ENCODE peak calls at places on chromosomes 6 and 20, in ten cellular contexts. Z, U, F, S, V, P, N, A, X and Y are unnamed samples. For H3K4me1, the result is how much of the 10 kb centered on the place peaks cover.

GRCh38 chr6:31871068-31871659 is 7.6 kb downstream of the SLC44A4 start:
- DNase-seq in V (no peak), S (no peak), X (no peak), A (no peak), P (no peak), F (peak), Z (no peak), N (no peak), U (no peak), Y (no peak)

GRCh38 chr6:147390909-147391536 is 117.5 kb upstream of the SAMD5 start:
- DNase-seq in A (peak), S (peak), V (no peak), X (no peak), Z (no peak), N (no peak), U (no peak), F (peak), P (peak), Y (no peak)

GRCh38 chr6:145813285-145814034 is 1.1 kb downstream of the FBXO30 start:
- DNase-seq in A (peak), Z (no peak), P (peak), N (no peak), V (no peak), S (no peak), F (peak), U (no peak), X (no peak), Y (no peak)

GRCh38 chr6:47008397-47008763 is 33.8 kb downstream of the ADGRF1 start:
- DNase-seq in P (no peak), A (no peak), N (no peak), S (no peak), U (no peak), F (no peak), V (no peak), Z (no peak), X (no peak), Y (no peak)

GRCh38 chr20:25739615-25740320 is 43.1 kb upstream of the ZNF337 start:
- DNase-seq in F (peak), V (no peak), P (no peak), X (no peak), Z (no peak), S (no peak), U (no peak), A (no peak), N (no peak), Y (no peak)

GRCh38 chr6:37029249-37029959 is 23.9 kb downstream of the FGD2 start:
- DNase-seq in N (no peak), F (peak), A (peak), S (peak), P (peak), V (peak), Z (peak), X (no peak), U (peak), Y (peak)

GRCh38 chr6:39428152-39428551 is 105.7 kb upstream of the KCNK16 start:
- DNase-seq in X (no peak), S (no peak), U (no peak), N (no peak), F (no peak), A (no peak), Z (no peak), P (no peak), V (no peak), Y (no peak)

GRCh38 chr6:57328074-57328473 is 10.6 kb downstream of the PRIM2 start:
- DNase-seq in A (no peak), P (no peak), X (no peak), S (no peak), Z (no peak), N (no peak), U (no peak), F (no peak), V (no peak), Y (no peak)

GRCh38 chr20:36881331-36881730 is 5.4 kb downstream of the TLDC2 start:
- DNase-seq in Z (no peak), N (no peak), S (no peak), A (no peak), V (no peak), U (no peak), X (no peak), F (no peak), P (no peak), Y (no peak)

GRCh38 chr6:53771780-53772624 is 22.8 kb upstream of the LRRC1 start:
- DNase-seq in A (no peak), F (peak), U (no peak), Z (no peak), V (no peak), N (no peak), X (no peak), S (no peak), P (no peak), Y (no peak)

GRCh38 chr20:45470262-45470931 is 844 bp downstream of the WFDC2 start:
- DNase-seq in F (no peak), P (no peak), U (peak), A (no peak), N (peak), X (no peak), V (no peak), S (no peak), Z (peak), Y (no peak)

GRCh38 chr6:108760158-108761050 is 87.8 kb upstream of the ARMC2 start:
- DNase-seq in U (no peak), V (peak), F (peak), S (no peak), A (no peak), N (no peak), X (no peak), P (no peak), Z (no peak), Y (no peak)

GRCh38 chr6:45965007-45965406 is 50.7 kb downstream of the CLIC5 start:
- DNase-seq in F (no peak), N (no peak), X (no peak), U (no peak), P (no peak), S (no peak), Z (no peak), A (no peak), V (no peak), Y (no peak)

GRCh38 chr6:25173951-25174474 is 105.2 kb upstream of the CARMIL1 start:
- DNase-seq in F (peak), S (peak), P (peak), V (no peak), Z (no peak), X (no peak), U (no peak), A (no peak), N (no peak), Y (no peak)

GRCh38 chr6:113299526-113299925 is 557.6 kb upstream of the MARCKS start:
- DNase-seq in P (no peak), U (no peak), S (no peak), Z (no peak), A (no peak), X (no peak), N (no peak), F (peak), V (no peak), Y (no peak)

GRCh38 chr6:90078513-90079289 is 184.4 kb downstream of the GJA10 start:
- DNase-seq in S (no peak), P (no peak), N (no peak), F (no peak), U (no peak), X (no peak), V (no peak), Z (no peak), A (peak), Y (no peak)

GRCh38 chr6:152993431-152993830 is 9.1 kb downstream of the MTRF1L start:
- DNase-seq in S (peak), U (no peak), V (no peak), Z (no peak), A (peak), F (no peak), X (no peak), N (no peak), P (peak), Y (no peak)

GRCh38 chr20:63591786-63592355 is 17.8 kb upstream of the HELZ2 start:
- DNase-seq in P (no peak), Z (no peak), V (no peak), N (no peak), F (no peak), U (no peak), X (no peak), A (no peak), S (no peak), Y (no peak)

GRCh38 chr6:166004491-166005275 is 163.0 kb downstream of the TBXT start:
- DNase-seq in A (no peak), X (no peak), V (no peak), N (no peak), S (no peak), F (no peak), P (no peak), U (no peak), Z (no peak), Y (no peak)

GRCh38 chr20:56781108-56781739 is 152.1 kb downstream of the TFAP2C start:
- DNase-seq in N (no peak), F (no peak), P (no peak), X (no peak), S (no peak), Z (no peak), V (peak), A (no peak), U (no peak), Y (no peak)

GRCh38 chr20:23231561-23232218 is 118.9 kb upstream of the NXT1 start:
- DNase-seq in A (no peak), V (no peak), N (no peak), S (no peak), U (no peak), F (peak), Z (no peak), P (peak), X (no peak), Y (no peak)

DNA sequence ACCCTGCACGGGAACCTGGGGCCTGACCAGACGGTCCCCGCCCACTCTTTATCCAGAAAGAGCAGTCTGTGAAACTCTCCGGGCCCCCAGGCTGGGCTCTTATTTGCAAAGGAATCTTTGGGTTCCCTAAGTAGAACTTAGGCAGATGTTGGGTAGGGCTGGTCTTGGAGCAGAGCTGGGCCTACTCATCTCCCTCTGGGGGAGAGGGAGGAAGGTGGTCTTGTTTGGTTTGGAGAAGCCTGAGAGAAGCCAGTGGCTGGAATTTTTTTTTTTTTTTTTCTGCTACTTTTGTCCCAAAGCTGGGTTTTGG is 829 bp downstream of the PLCG1 start:
- DNase-seq in A (no peak), X (no peak), F (peak), V (no peak), N (no peak), S (no peak), P (peak), Z (no peak), U (no peak), Y (no peak)
- H3K4me1 ChIP-seq in A (half or more), X (under half), F (under half), V (under half), N (half or more), S (under half), P (half or more), Z (half or more), U (under half), Y (under half)

DNA sequence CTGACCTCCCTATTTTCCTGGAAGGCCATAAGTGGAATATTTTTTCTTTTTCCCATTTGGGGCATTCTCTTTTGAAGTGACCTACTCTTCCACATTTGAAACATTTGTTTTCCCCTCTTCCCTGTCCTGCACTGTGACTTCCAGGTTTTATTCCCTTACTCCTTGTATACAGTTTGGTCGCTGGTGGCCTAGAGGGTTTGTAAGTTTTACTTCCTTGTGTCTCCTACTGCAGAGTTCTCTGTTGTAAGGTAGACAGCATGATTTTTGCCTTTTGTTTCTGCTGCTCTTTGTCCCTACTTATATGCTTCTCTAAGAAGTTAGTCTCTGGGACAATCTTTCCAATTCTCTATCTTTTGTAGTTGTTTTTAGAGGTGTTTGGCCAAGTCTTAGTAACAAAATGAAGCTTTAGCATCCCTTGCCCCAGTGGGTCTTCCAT is 7.4 kb upstream of the ZNFX1 start:
- DNase-seq in U (no peak), F (no peak), V (peak), N (no peak), A (no peak), X (no peak), Z (no peak), S (no peak), P (no peak), Y (no peak)
- TF ChIP-seq POLR2A in U (no peak), F (no peak), V (no peak), N (no peak), A (peak), X (peak), Z (no peak), S (no peak), P (no peak), Y (no peak)

DNA sequence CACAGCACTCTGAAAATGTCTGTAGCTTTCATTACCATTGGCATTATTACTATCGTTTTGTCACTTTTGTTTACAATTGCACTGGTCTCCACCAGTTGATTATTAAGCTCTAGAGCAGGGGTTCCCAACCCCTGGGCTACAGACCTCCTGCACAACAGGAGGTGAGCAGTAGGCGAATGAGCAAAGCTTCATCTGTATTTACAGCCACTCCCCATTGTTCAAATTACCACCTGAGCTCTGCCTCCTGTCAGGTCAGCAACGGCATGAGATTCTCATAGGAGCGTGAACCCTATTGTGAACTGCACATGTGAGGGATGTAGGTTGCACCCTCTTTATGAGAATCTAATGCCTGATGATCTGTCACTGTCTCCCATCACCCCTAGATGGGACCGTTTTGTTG is 126.4 kb downstream of the ATXN1 start:
- DNase-seq in X (no peak), A (no peak), N (no peak), F (no peak), U (no peak), S (no peak), P (no peak), V (no peak), Z (no peak), Y (no peak)
- H3K4me3 ChIP-seq in X (no peak), A (no peak), N (no peak), F (no peak), U (no peak), S (no peak), P (no peak), V (no peak), Z (no peak), Y (no peak)

GRCh38 chr20:3888622-3889488 is at the start of gene PANK2:
- DNase-seq in S (peak), A (peak), X (peak), Z (peak), N (peak), P (peak), V (peak), U (peak), F (peak), Y (peak)

GRCh38 chr20:3890410-3890751 is 1.2 kb downstream of the PANK2 start:
- DNase-seq in X (no peak), A (no peak), U (no peak), V (no peak), P (peak), S (no peak), N (no peak), F (peak), Z (no peak), Y (no peak)

GRCh38 chr20:3887870-3888614 is 1.1 kb upstream of the PANK2 start:
- DNase-seq in U (no peak), P (no peak), Z (peak), X (no peak), F (no peak), S (peak), N (no peak), V (no peak), A (no peak), Y (peak)

GRCh38 chr20:3890999-3891929 is 2.1 kb downstream of the PANK2 start:
- DNase-seq in X (no peak), P (no peak), S (no peak), A (no peak), V (no peak), Z (no peak), N (no peak), U (no peak), F (no peak), Y (no peak)

DNA sequence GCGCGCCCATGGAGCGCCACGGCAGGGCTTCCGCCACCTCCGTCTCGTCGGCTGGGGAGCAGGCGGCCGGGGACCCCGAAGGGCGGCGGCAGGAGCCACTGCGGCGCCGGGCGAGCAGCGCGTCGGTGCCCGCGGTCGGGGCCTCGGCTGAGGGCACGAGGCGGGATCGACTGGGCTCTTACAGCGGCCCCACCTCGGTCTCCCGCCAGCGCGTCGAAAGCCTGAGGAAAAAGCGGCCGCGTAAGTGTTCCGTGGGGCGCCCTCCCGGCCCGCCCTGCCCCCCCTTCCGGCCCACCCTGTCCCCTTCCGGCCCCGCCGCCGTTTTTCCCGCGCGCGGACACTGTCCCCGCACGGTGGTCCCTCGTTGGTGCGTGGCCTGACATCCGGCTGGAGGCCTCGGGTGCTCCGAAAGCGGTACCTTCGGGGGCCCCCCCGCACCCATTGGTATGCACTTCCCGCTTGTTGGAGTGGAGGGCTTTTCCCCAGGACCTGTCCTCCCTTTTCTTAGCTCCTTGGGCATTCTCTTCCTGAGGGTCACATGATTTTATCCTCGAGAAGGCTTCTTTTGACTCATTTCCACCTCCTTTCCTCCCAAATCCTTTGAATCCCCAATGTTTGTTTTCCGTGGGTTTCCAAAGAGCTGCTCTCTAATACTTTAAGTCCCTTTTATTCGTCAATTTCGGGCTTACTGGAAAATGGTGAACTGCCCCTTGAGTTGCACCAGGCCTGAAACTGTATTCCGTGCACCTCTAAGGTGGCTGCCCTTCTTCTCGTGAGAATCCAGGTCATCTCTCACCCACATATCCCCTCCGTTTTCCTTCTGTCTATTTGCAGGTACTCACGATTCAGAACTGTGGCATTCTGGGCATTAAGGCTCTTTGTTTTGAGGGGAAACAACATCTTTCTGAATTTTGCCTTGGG is 562 bp downstream of the PANK2 start:
- DNase-seq in X (no peak), A (peak), V (no peak), P (peak), Z (peak), S (no peak), F (no peak), U (peak), N (peak), Y (peak)
- H3K4me1 ChIP-seq in X (under half), A (under half), V (under half), P (half or more), Z (half or more), S (under half), F (under half), U (under half), N (half or more), Y (under half)

DNA sequence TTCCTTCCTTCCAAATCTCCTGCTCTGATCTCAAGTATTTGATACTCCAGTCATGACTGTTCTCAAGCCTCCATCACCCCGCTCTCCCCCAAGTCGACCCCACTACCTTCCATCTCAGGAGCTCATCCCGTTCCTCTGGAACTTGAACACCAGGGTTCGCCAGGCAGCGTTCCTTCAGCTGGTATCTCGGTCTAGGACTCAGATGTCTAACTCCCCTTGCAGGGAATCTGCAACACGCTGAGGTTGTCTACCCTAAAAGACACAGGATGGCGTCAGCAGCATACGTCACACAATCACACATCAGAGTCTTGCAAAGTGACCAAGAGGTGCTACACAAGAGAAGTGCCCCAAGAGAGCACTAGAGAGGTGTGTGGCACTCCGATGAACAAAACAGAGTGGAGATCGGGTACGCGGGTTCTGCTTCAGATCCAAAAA is 706 bp downstream of the ZNF184 start:
- DNase-seq in X (no peak), A (peak), V (peak), N (no peak), U (no peak), P (peak), F (peak), Z (peak), S (peak), Y (peak)
- TF ChIP-seq POLR2A in X (no peak), A (no peak), V (no peak), N (no peak), U (no peak), P (no peak), F (no peak), Z (no peak), S (no peak), Y (no peak)

GRCh38 chr20:58179083-58179431 is 49.4 kb downstream of the ANKRD60 start:
- DNase-seq in S (no peak), X (no peak), Z (no peak), V (no peak), A (no peak), N (no peak), P (no peak), U (no peak), F (no peak), Y (no peak)
- H3K4me3 ChIP-seq in S (peak), X (no peak), Z (peak), V (no peak), A (no peak), N (no peak), P (no peak), U (peak), F (no peak), Y (peak)

GRCh38 chr6:12295558-12296254 is 5.5 kb downstream of the EDN1 start:
- DNase-seq in V (no peak), P (no peak), S (no peak), X (no peak), U (no peak), N (no peak), A (no peak), F (no peak), Z (no peak), Y (no peak)
- H3K4me1 ChIP-seq in V (under half), P (under half), S (under half), X (under half), U (under half), N (under half), A (under half), F (under half), Z (under half), Y (under half)